ENCODE peak calls at places on chromosomes 11 and 22, in eight cellular contexts. D is suprapubic skin, U is Peyer's patch, T is cardiac muscle cell, K is tibial artery, A is body of pancreas, L is upper lobe of right lung, V is endodermal cell. M is an unnamed sample.
A peak's percentile ranks its signal among the peaks of the same experiment; 100 is the strongest.

GRCh38 chr11:113274708-113275582 is 39.4 kb upstream of the TTC12 start:
- DNase-seq in D (peak; percentile 49), U (no peak), T (peak; percentile 28), K (no peak), A (no peak), L (no peak), V (peak; percentile 85), M (no peak)

GRCh38 chr11:125720781-125721180 is 25.3 kb upstream of the PATE1 start:
- DNase-seq in D (no peak), U (no peak), T (no peak), K (no peak), A (no peak), L (no peak), V (no peak), M (no peak)

GRCh38 chr22:40654522-40655167 is 18.1 kb upstream of the MRTFA start:
- DNase-seq in D (no peak), U (no peak), T (no peak), K (peak; percentile 88), A (peak; percentile 58), L (no peak), V (peak; percentile 73), M (no peak)

GRCh38 chr11:122045181-122045586 is 70.8 kb downstream of the BLID start:
- DNase-seq in D (no peak), U (no peak), T (no peak), K (no peak), A (no peak), L (no peak), V (no peak), M (no peak)

GRCh38 chr11:85809191-85809590 is 1.8 kb downstream of the SYTL2 start:
- DNase-seq in D (no peak), U (peak; percentile 22), T (no peak), K (no peak), A (no peak), L (no peak), V (no peak), M (no peak)

GRCh38 chr11:111231836-111232235 is 13.7 kb upstream of the POU2AF2 start:
- DNase-seq in D (no peak), U (no peak), T (peak; percentile 13), K (no peak), A (no peak), L (no peak), V (no peak), M (no peak)

GRCh38 chr11:26245046-26245445 is 86.9 kb upstream of the ANO3 start:
- DNase-seq in D (no peak), U (no peak), T (no peak), K (no peak), A (no peak), L (no peak), V (no peak), M (no peak)

GRCh38 chr11:68036717-68037239 is 2.0 kb upstream of the TCIRG1 start:
- DNase-seq in D (no peak), U (peak; percentile 41), T (no peak), K (peak; percentile 83), A (peak; percentile 71), L (peak; percentile 90), V (no peak), M (no peak)

GRCh38 chr22:41976070-41976901 is 7.0 kb downstream of the SEPTIN3 start:
- DNase-seq in D (no peak), U (peak; percentile 43), T (peak; percentile 69), K (no peak), A (peak; percentile 65), L (peak; percentile 76), V (peak; percentile 75), M (no peak)

GRCh38 chr11:109088061-109088460 is 333.9 kb upstream of the C11orf87 start:
- DNase-seq in D (no peak), U (no peak), T (no peak), K (no peak), A (no peak), L (no peak), V (no peak), M (no peak)

GRCh38 chr22:31218565-31219262 is 6.6 kb downstream of the LIMK2 start:
- DNase-seq in D (no peak), U (no peak), T (no peak), K (no peak), A (no peak), L (no peak), V (no peak), M (no peak)

GRCh38 chr11:62139526-62140301 is 15.9 kb downstream of the INCENP start:
- DNase-seq in D (no peak), U (peak; percentile 9), T (no peak), K (peak; percentile 47), A (no peak), L (no peak), V (peak; percentile 34), M (peak; percentile 36)
- H3K36me3 ChIP-seq in D (peaks cover 50% of the 10 kb centered on the region), U (no peaks in the 10 kb centered on the region), T (peaks cover 9% of the 10 kb centered on the region), K (peaks cover 50% of the 10 kb centered on the region), A (peaks cover 5% of the 10 kb centered on the region), L (peaks cover 29% of the 10 kb centered on the region), V (peaks cover 50% of the 10 kb centered on the region), M (peaks cover 5% of the 10 kb centered on the region)

DNA sequence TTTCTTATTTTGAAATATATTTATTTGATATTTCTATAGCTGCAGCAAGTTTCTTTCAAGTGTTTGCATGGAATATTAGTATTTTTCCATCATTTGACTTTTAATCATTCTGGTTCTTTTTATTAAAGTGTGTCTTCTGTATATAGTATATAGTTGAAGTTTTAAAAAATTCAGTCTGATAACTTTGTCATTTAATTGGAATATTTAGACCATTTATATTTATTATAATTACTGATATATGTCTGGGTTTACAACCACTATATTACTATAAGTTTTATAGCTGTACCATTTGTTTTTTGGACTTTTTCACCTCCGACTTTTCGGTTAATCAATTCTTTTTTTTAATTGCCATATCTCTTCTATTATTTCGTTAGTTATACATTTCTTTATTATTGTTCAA is 22.7 kb upstream of the ANO1 start:
- DNase-seq in D (no peak), U (no peak), T (no peak), K (no peak), A (no peak), L (no peak), V (no peak), M (no peak)
- H3K36me3 ChIP-seq in D (no peaks in the 10 kb centered on the region), U (no peaks in the 10 kb centered on the region), T (no peaks in the 10 kb centered on the region), K (no peaks in the 10 kb centered on the region), A (no peaks in the 10 kb centered on the region), L (no peaks in the 10 kb centered on the region), V (no peaks in the 10 kb centered on the region), M (no peaks in the 10 kb centered on the region)

GRCh38 chr22:44640618-44641155 is 61.3 kb upstream of the PRR5 start:
- DNase-seq in D (no peak), U (no peak), T (no peak), K (peak; percentile 45), A (no peak), L (peak; percentile 48), V (no peak), M (no peak)
- H3K36me3 ChIP-seq in D (no peaks in the 10 kb centered on the region), U (no peaks in the 10 kb centered on the region), T (no peaks in the 10 kb centered on the region), K (no peaks in the 10 kb centered on the region), A (no peaks in the 10 kb centered on the region), L (no peaks in the 10 kb centered on the region), V (no peaks in the 10 kb centered on the region), M (no peaks in the 10 kb centered on the region)

GRCh38 chr11:73359341-73359740 is 16.9 kb upstream of the RELT start:
- DNase-seq in D (no peak), U (no peak), T (no peak), K (peak; percentile 92), A (peak; percentile 31), L (no peak), V (no peak), M (no peak)

GRCh38 chr11:73361953-73362776 is 14.0 kb upstream of the RELT start:
- DNase-seq in D (no peak), U (no peak), T (no peak), K (no peak), A (no peak), L (no peak), V (peak; percentile 98), M (no peak)

GRCh38 chr11:73360743-73361369 is 15.3 kb upstream of the RELT start:
- DNase-seq in D (no peak), U (no peak), T (no peak), K (no peak), A (no peak), L (no peak), V (no peak), M (no peak)

GRCh38 chr11:73358071-73358470 is 18.1 kb upstream of the RELT start:
- DNase-seq in D (no peak), U (no peak), T (no peak), K (no peak), A (no peak), L (no peak), V (no peak), M (no peak)

DNA sequence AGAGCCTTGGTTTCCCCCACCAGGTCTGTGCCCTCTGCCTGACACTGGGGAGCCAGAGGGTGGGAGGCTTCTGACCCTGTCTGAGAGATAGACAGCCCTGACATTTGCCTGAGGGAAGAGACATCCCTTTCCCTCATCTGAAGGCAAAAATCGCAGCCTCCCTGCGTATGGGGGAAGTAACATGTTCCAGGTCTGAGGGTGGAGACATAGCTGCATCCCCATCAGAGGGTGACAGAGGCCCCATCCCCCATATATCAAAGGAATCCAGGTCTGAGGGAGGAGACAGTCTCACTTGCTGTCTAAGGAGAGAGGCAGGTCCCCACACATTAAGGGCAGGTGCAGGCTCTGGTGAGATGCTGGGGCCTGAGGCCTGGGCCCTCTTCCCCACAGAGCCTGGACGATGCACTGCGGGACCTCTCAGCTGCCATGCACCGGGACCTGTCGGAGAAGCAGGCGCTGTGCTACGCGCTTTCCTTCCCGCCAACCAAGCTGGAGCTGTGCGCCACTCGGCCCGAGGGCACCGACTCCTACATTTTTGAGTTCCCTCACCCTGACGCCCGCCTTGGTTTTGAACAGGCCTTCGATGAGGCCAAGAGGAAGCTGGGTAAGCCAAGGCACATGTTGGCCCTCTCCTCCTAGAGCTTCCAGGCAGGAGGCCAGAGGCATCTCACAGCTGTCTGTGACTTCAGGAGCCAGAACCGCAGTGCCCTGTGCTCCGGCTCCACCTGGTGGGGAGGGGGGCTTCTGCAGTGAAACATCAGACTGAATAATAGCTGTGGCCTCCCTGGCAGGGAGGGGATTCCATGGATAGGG is 16.1 kb upstream of the RELT start:
- DNase-seq in D (no peak), U (no peak), T (peak; percentile 55), K (no peak), A (peak; percentile 28), L (no peak), V (peak; percentile 91), M (peak; percentile 86)
- H3K36me3 ChIP-seq in D (peaks cover 58% of the 10 kb centered on the region), U (no peaks in the 10 kb centered on the region), T (peaks cover 50% of the 10 kb centered on the region), K (peaks cover 93% of the 10 kb centered on the region), A (no peaks in the 10 kb centered on the region), L (peaks cover 74% of the 10 kb centered on the region), V (peaks cover 32% of the 10 kb centered on the region), M (peaks cover 15% of the 10 kb centered on the region)

GRCh38 chr11:2395211-2395730 is 5.3 kb upstream of the TSSC4 start:
- DNase-seq in D (no peak), U (no peak), T (no peak), K (no peak), A (no peak), L (no peak), V (no peak), M (no peak)
- H3K36me3 ChIP-seq in D (peaks cover 70% of the 10 kb centered on the region), U (no peaks in the 10 kb centered on the region), T (peaks cover 10% of the 10 kb centered on the region), K (peaks cover 64% of the 10 kb centered on the region), A (peaks cover 17% of the 10 kb centered on the region), L (peaks cover 78% of the 10 kb centered on the region), V (peaks cover 25% of the 10 kb centered on the region), M (no peaks in the 10 kb centered on the region)